ENCODE peak calls at places on chromosomes 4 and X, in ten cellular contexts. One of them, this sample, is unnamed.

GRCh38 chr4:42442601-42443000 is 45.3 kb downstream of the SHISA3 start:
- DNase-seq in NCI-H460: no peak
- DNase-seq in stimulated activated CD8-positive, alpha-beta memory T cell treated with anti-CD3 and anti-CD28 coated beads, Interleukin-4, amount 100 ng/mL, for 4 hours: no peak
- DNase-seq in stimulated activated naive CD8-positive, alpha-beta T cell treated with anti-CD3 and anti-CD28 coated beads, Interleukin-15, amount 100 ng/mL, for 72 hours: no peak
- DNase-seq in dermis microvascular lymphatic vessel endothelial cell: no peak
- DNase-seq in upper lobe of right lung: no peak
- DNase-seq in SW 1271: no peak
- DNase-seq in heart left ventricle: no peak
- DNase-seq in ACHN: no peak
- DNase-seq in DMS153: no peak
- DNase-seq in this sample: no peak

GRCh38 chr4:791866-792630 is 33.9 kb downstream of the CPLX1 start:
- DNase-seq in ACHN: peak
- DNase-seq in upper lobe of right lung: no peak
- DNase-seq in SW 1271: no peak
- DNase-seq in stimulated activated CD8-positive, alpha-beta memory T cell treated with anti-CD3 and anti-CD28 coated beads, Interleukin-4, amount 100 ng/mL, for 4 hours: no peak
- DNase-seq in NCI-H460: no peak
- DNase-seq in heart left ventricle: no peak
- DNase-seq in DMS153: no peak
- DNase-seq in dermis microvascular lymphatic vessel endothelial cell: no peak
- DNase-seq in stimulated activated naive CD8-positive, alpha-beta T cell treated with anti-CD3 and anti-CD28 coated beads, Interleukin-15, amount 100 ng/mL, for 72 hours: peak
- DNase-seq in this sample: no peak

GRCh38 chr4:81754169-81754568 is 282.5 kb upstream of the RASGEF1B start:
- DNase-seq in stimulated activated naive CD8-positive, alpha-beta T cell treated with anti-CD3 and anti-CD28 coated beads, Interleukin-15, amount 100 ng/mL, for 72 hours: no peak
- DNase-seq in DMS153: no peak
- DNase-seq in stimulated activated CD8-positive, alpha-beta memory T cell treated with anti-CD3 and anti-CD28 coated beads, Interleukin-4, amount 100 ng/mL, for 4 hours: no peak
- DNase-seq in NCI-H460: no peak
- DNase-seq in dermis microvascular lymphatic vessel endothelial cell: no peak
- DNase-seq in heart left ventricle: no peak
- DNase-seq in SW 1271: no peak
- DNase-seq in ACHN: no peak
- DNase-seq in upper lobe of right lung: no peak
- DNase-seq in this sample: no peak

GRCh38 chr4:38846015-38846414 is 10.6 kb downstream of the TLR6 start:
- DNase-seq in ACHN: no peak
- DNase-seq in dermis microvascular lymphatic vessel endothelial cell: no peak
- DNase-seq in upper lobe of right lung: no peak
- DNase-seq in stimulated activated CD8-positive, alpha-beta memory T cell treated with anti-CD3 and anti-CD28 coated beads, Interleukin-4, amount 100 ng/mL, for 4 hours: no peak
- DNase-seq in DMS153: no peak
- DNase-seq in heart left ventricle: no peak
- DNase-seq in NCI-H460: no peak
- DNase-seq in SW 1271: no peak
- DNase-seq in stimulated activated naive CD8-positive, alpha-beta T cell treated with anti-CD3 and anti-CD28 coated beads, Interleukin-15, amount 100 ng/mL, for 72 hours: no peak
- DNase-seq in this sample: no peak

GRCh38 chr4:188714488-188714887 is 575.2 kb downstream of the TRIML1 start:
- DNase-seq in stimulated activated CD8-positive, alpha-beta memory T cell treated with anti-CD3 and anti-CD28 coated beads, Interleukin-4, amount 100 ng/mL, for 4 hours: no peak
- DNase-seq in upper lobe of right lung: no peak
- DNase-seq in stimulated activated naive CD8-positive, alpha-beta T cell treated with anti-CD3 and anti-CD28 coated beads, Interleukin-15, amount 100 ng/mL, for 72 hours: no peak
- DNase-seq in DMS153: no peak
- DNase-seq in NCI-H460: no peak
- DNase-seq in ACHN: no peak
- DNase-seq in SW 1271: no peak
- DNase-seq in heart left ventricle: no peak
- DNase-seq in dermis microvascular lymphatic vessel endothelial cell: no peak
- DNase-seq in this sample: no peak

GRCh38 chrX:102546818-102547493 is 30.4 kb upstream of the TMSB15A start:
- DNase-seq in stimulated activated naive CD8-positive, alpha-beta T cell treated with anti-CD3 and anti-CD28 coated beads, Interleukin-15, amount 100 ng/mL, for 72 hours: peak
- DNase-seq in heart left ventricle: no peak
- DNase-seq in SW 1271: no peak
- DNase-seq in DMS153: peak
- DNase-seq in stimulated activated CD8-positive, alpha-beta memory T cell treated with anti-CD3 and anti-CD28 coated beads, Interleukin-4, amount 100 ng/mL, for 4 hours: no peak
- DNase-seq in dermis microvascular lymphatic vessel endothelial cell: no peak
- DNase-seq in NCI-H460: no peak
- DNase-seq in ACHN: no peak
- DNase-seq in upper lobe of right lung: no peak
- DNase-seq in this sample: no peak

GRCh38 chr4:168150651-168151050 is 58.3 kb downstream of the ANXA10 start:
- DNase-seq in NCI-H460: no peak
- DNase-seq in heart left ventricle: no peak
- DNase-seq in ACHN: no peak
- DNase-seq in stimulated activated CD8-positive, alpha-beta memory T cell treated with anti-CD3 and anti-CD28 coated beads, Interleukin-4, amount 100 ng/mL, for 4 hours: no peak
- DNase-seq in dermis microvascular lymphatic vessel endothelial cell: no peak
- DNase-seq in upper lobe of right lung: no peak
- DNase-seq in SW 1271: no peak
- DNase-seq in stimulated activated naive CD8-positive, alpha-beta T cell treated with anti-CD3 and anti-CD28 coated beads, Interleukin-15, amount 100 ng/mL, for 72 hours: no peak
- DNase-seq in DMS153: no peak
- DNase-seq in this sample: no peak

GRCh38 chr4:3192188-3192587 is 56.8 kb upstream of the MSANTD1 start:
- DNase-seq in SW 1271: no peak
- DNase-seq in heart left ventricle: no peak
- DNase-seq in upper lobe of right lung: no peak
- DNase-seq in ACHN: no peak
- DNase-seq in stimulated activated naive CD8-positive, alpha-beta T cell treated with anti-CD3 and anti-CD28 coated beads, Interleukin-15, amount 100 ng/mL, for 72 hours: no peak
- DNase-seq in stimulated activated CD8-positive, alpha-beta memory T cell treated with anti-CD3 and anti-CD28 coated beads, Interleukin-4, amount 100 ng/mL, for 4 hours: no peak
- DNase-seq in dermis microvascular lymphatic vessel endothelial cell: no peak
- DNase-seq in DMS153: no peak
- DNase-seq in NCI-H460: no peak
- DNase-seq in this sample: no peak

GRCh38 chrX:43655151-43655676 is 885 bp upstream of the MAOA start:
- DNase-seq in upper lobe of right lung: peak
- DNase-seq in ACHN: peak
- DNase-seq in stimulated activated CD8-positive, alpha-beta memory T cell treated with anti-CD3 and anti-CD28 coated beads, Interleukin-4, amount 100 ng/mL, for 4 hours: no peak
- DNase-seq in dermis microvascular lymphatic vessel endothelial cell: peak
- DNase-seq in DMS153: no peak
- DNase-seq in stimulated activated naive CD8-positive, alpha-beta T cell treated with anti-CD3 and anti-CD28 coated beads, Interleukin-15, amount 100 ng/mL, for 72 hours: peak
- DNase-seq in SW 1271: no peak
- DNase-seq in NCI-H460: peak
- DNase-seq in heart left ventricle: peak
- DNase-seq in this sample: peak

GRCh38 chr4:145909773-145910172 is 28.9 kb downstream of the ZNF827 start:
- DNase-seq in NCI-H460: no peak
- DNase-seq in stimulated activated naive CD8-positive, alpha-beta T cell treated with anti-CD3 and anti-CD28 coated beads, Interleukin-15, amount 100 ng/mL, for 72 hours: no peak
- DNase-seq in heart left ventricle: no peak
- DNase-seq in DMS153: no peak
- DNase-seq in upper lobe of right lung: no peak
- DNase-seq in ACHN: peak
- DNase-seq in SW 1271: no peak
- DNase-seq in stimulated activated CD8-positive, alpha-beta memory T cell treated with anti-CD3 and anti-CD28 coated beads, Interleukin-4, amount 100 ng/mL, for 4 hours: no peak
- DNase-seq in dermis microvascular lymphatic vessel endothelial cell: no peak
- DNase-seq in this sample: no peak

GRCh38 chrX:124145749-124146148 is 184.2 kb downstream of the STAG2 start:
- DNase-seq in upper lobe of right lung: no peak
- DNase-seq in stimulated activated naive CD8-positive, alpha-beta T cell treated with anti-CD3 and anti-CD28 coated beads, Interleukin-15, amount 100 ng/mL, for 72 hours: no peak
- DNase-seq in heart left ventricle: no peak
- DNase-seq in ACHN: no peak
- DNase-seq in SW 1271: no peak
- DNase-seq in DMS153: no peak
- DNase-seq in NCI-H460: no peak
- DNase-seq in dermis microvascular lymphatic vessel endothelial cell: no peak
- DNase-seq in stimulated activated CD8-positive, alpha-beta memory T cell treated with anti-CD3 and anti-CD28 coated beads, Interleukin-4, amount 100 ng/mL, for 4 hours: no peak
- DNase-seq in this sample: no peak